ENCODE peak calls at places on chromosomes 7 and 10, in five cellular contexts. P, D, B, M and J are unnamed samples.

GRCh38 chr7:36283171-36283570 is 106.5 kb upstream of the ANLN start:
- DNase-seq in B (no peak), D (no peak), M (no peak), P (no peak), J (no peak)

GRCh38 chr7:69677054-69677847 is 79.0 kb downstream of the AUTS2 start:
- DNase-seq in B (no peak), D (peak), M (no peak), P (no peak), J (no peak)

GRCh38 chr10:101694674-101695403 is at the start of gene FBXW4:
- DNase-seq in B (peak), D (peak), P (peak), M (peak), J (peak)

GRCh38 chr10:86943316-86944030 is 13.9 kb downstream of the MMRN2 start:
- DNase-seq in D (no peak), B (peak), P (no peak), M (no peak), J (no peak)

GRCh38 chr7:44187636-44188416 is 1.4 kb downstream of the GCK start:
- DNase-seq in D (no peak), P (no peak), M (no peak), B (no peak), J (no peak)

GRCh38 chr10:26225322-26225721 is 8.7 kb downstream of the GAD2 start:
- DNase-seq in D (no peak), B (no peak), P (no peak), M (no peak), J (no peak)

GRCh38 chr7:55060690-55061414 is 42.0 kb downstream of the EGFR start:
- DNase-seq in B (no peak), P (no peak), M (no peak), D (no peak), J (peak)

GRCh38 chr7:108351715-108352114 is 104.5 kb downstream of the NRCAM start:
- DNase-seq in D (no peak), P (no peak), M (no peak), B (peak), J (no peak)

GRCh38 chr10:34320265-34320664 is 494.8 kb downstream of the PARD3 start:
- DNase-seq in P (no peak), D (no peak), B (no peak), M (no peak), J (no peak)

GRCh38 chr10:69994262-69994661 is 58.4 kb upstream of the MACROH2A2 start:
- DNase-seq in P (peak), D (peak), B (peak), M (peak), J (peak)

GRCh38 chr10:82037076-82037475 is 162.1 kb downstream of the NRG3 start:
- DNase-seq in M (no peak), P (no peak), B (no peak), D (no peak), J (no peak)

GRCh38 chr7:94509879-94510581 is 421 bp downstream of the CASD1 start:
- DNase-seq in D (peak), P (peak), B (peak), M (peak), J (peak)

GRCh38 chr7:96563409-96563808 is 146.2 kb downstream of the SEM1 start:
- DNase-seq in B (no peak), D (no peak), M (no peak), P (no peak), J (no peak)

GRCh38 chr7:127207806-127208205 is 44.9 kb downstream of the GRM8 start:
- DNase-seq in P (no peak), D (no peak), M (no peak), B (no peak), J (no peak)

GRCh38 chr7:66307591-66308215 is 102.6 kb downstream of the TPST1 start:
- DNase-seq in D (no peak), P (peak), M (no peak), B (peak), J (no peak)

GRCh38 chr10:75763652-75764051 is 332.2 kb downstream of the LRMDA start:
- DNase-seq in M (no peak), B (no peak), D (no peak), P (no peak), J (no peak)

GRCh38 chr7:139808401-139808800 is 20.7 kb upstream of the TBXAS1 start:
- DNase-seq in M (no peak), D (no peak), P (no peak), B (no peak), J (no peak)

GRCh38 chr10:69958232-69958902 is 94.3 kb upstream of the MACROH2A2 start:
- DNase-seq in P (peak), B (peak), D (peak), M (no peak), J (peak)

GRCh38 chr7:115015619-115016018 is 93.7 kb downstream of the MDFIC start:
- DNase-seq in M (peak), P (peak), D (no peak), B (peak), J (no peak)

GRCh38 chr7:27151341-27151944 is 940 bp downstream of the HOXA3 start:
- DNase-seq in B (peak), D (no peak), M (no peak), P (no peak), J (no peak)

GRCh38 chr7:146296028-146296427 is 179.4 kb downstream of the CNTNAP2 start:
- DNase-seq in D (no peak), P (no peak), M (no peak), B (no peak), J (no peak)

GRCh38 chr7:82945480-82945879 is 217.2 kb downstream of the PCLO start:
- DNase-seq in B (no peak), M (no peak), P (no peak), D (no peak), J (no peak)

GRCh38 chr10:131983780-131984179 is 2.1 kb upstream of the BNIP3 start:
- DNase-seq in B (peak), P (peak), M (no peak), D (no peak), J (no peak)

GRCh38 chr7:43148161-43148731 is 35.8 kb downstream of the HECW1 start:
- DNase-seq in D (no peak), B (no peak), M (no peak), P (no peak), J (peak)

GRCh38 chr10:110358869-110359629 is 54.3 kb upstream of the SMNDC1 start:
- DNase-seq in M (no peak), B (no peak), D (peak), P (no peak), J (no peak)

GRCh38 chr10:79270471-79271246 is 76.6 kb upstream of the PPIF start:
- DNase-seq in M (no peak), D (peak), P (no peak), B (no peak), J (no peak)

GRCh38 chr10:63681965-63682704 is 160.9 kb downstream of the REEP3 start:
- DNase-seq in D (no peak), M (no peak), B (no peak), P (peak), J (no peak)

GRCh38 chr10:124384142-124384541 is 34.6 kb downstream of the OAT start:
- DNase-seq in M (no peak), D (no peak), B (peak), P (no peak), J (no peak)

GRCh38 chr10:50592961-50593418 is 30.8 kb downstream of the SGMS1 start:
- DNase-seq in D (no peak), B (no peak), P (no peak), M (no peak), J (no peak)

GRCh38 chr7:94669773-94670495 is 14.0 kb upstream of the SGCE start:
- DNase-seq in M (no peak), B (peak), P (no peak), D (no peak), J (no peak)

GRCh38 chr10:11017575-11018425 is at the start of gene CELF2:
- DNase-seq in M (peak), P (peak), B (peak), D (no peak), J (peak)

GRCh38 chr7:46024263-46024916 is 103.3 kb upstream of the IGFBP3 start:
- DNase-seq in M (no peak), B (no peak), P (no peak), D (no peak), J (no peak)

GRCh38 chr10:132136689-132137088 is 50.1 kb upstream of the DPYSL4 start:
- DNase-seq in P (no peak), M (no peak), D (no peak), B (no peak), J (no peak)

GRCh38 chr10:56370217-56371113 is 9.4 kb upstream of the ZWINT start:
- DNase-seq in P (peak), D (peak), M (no peak), B (no peak), J (no peak)

GRCh38 chr10:28840954-28841353 is 163.6 kb downstream of the BAMBI start:
- DNase-seq in M (no peak), D (no peak), B (no peak), P (no peak), J (no peak)

GRCh38 chr10:66629976-66630375 is 295.9 kb upstream of the LRRTM3 start:
- DNase-seq in D (no peak), B (no peak), M (no peak), P (no peak), J (no peak)

GRCh38 chr10:111392910-111393309 is 316.1 kb downstream of the ADRA2A start:
- DNase-seq in B (no peak), M (no peak), D (no peak), P (no peak), J (no peak)

GRCh38 chr10:88952647-88953111 is at the start of gene ACTA2:
- DNase-seq in D (no peak), P (peak), B (peak), M (peak), J (no peak)
- H3K4me3 ChIP-seq in D (no peak), P (no peak), B (peak), M (peak), J (no peak)

DNA sequence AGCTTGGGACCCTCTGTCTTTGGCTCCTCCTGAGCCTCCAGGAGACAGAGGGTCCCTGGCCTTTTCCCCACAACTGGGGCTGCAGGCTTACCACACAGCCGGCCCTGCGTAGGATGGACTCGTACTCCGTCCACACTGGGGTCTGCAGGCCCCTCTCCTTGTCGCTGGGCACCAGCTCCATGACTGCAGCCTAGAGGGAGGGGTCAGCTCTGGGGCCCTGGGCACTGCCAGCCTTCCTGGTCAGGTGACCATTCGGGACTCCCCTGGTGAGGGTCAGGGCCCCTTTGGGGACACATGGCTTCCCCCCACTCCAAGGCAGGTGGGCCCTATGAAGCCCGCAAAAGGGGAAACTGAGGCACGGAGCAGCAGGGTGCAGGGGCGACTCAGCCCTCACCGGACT is 1.3 kb downstream of the FUOM start:
- DNase-seq in D (no peak), B (no peak), P (no peak), M (no peak), J (no peak)
- H3K4me3 ChIP-seq in D (peak), B (peak), P (no peak), M (no peak), J (no peak)

DNA sequence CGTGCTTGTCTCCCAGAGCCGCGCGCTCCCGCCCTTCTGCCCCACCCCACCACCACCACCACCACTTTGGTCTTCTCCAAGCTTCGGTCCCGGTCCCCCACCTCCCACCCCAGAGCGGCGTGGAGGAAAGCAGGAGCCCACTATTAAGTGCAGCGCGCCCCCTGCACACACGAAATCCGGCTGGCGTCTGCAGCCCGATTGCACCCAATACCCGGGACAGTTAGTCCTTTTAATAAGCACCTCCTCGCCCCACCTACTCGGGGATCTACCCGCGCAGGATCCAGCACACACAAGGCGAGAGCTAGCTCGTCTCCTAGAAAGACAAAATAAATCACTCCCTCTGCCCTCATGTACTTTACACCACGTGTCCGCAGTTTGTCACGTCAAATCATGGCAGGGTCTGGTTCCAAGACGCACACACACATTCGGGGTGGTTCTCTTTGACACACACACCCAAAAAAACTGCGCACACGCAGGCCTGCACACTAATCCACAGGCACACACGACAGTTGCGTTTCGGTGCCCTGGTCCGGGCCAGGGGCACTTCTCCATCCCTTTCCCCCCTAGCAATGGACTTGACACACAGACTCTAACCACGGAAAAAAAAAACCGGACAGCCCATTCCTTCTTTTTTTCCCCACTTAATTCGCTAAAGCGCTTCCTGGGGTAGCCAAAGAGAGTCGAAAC is 1.6 kb downstream of the SFMBT2 start:
- DNase-seq in M (peak), B (peak), P (peak), D (peak), J (peak)
- H3K4me3 ChIP-seq in M (peak), B (no peak), P (peak), D (peak), J (peak)

GRCh38 chr10:128123853-128124252 is 2.4 kb downstream of the MKI67 start:
- DNase-seq in P (no peak), B (no peak), M (no peak), D (no peak), J (no peak)
- H3K4me3 ChIP-seq in P (no peak), B (peak), M (no peak), D (peak), J (peak)

GRCh38 chr7:116726149-116726548 is 54.2 kb downstream of the MET start:
- DNase-seq in B (no peak), P (no peak), M (no peak), D (no peak), J (no peak)
- H3K4me3 ChIP-seq in B (no peak), P (no peak), M (no peak), D (no peak), J (no peak)

DNA sequence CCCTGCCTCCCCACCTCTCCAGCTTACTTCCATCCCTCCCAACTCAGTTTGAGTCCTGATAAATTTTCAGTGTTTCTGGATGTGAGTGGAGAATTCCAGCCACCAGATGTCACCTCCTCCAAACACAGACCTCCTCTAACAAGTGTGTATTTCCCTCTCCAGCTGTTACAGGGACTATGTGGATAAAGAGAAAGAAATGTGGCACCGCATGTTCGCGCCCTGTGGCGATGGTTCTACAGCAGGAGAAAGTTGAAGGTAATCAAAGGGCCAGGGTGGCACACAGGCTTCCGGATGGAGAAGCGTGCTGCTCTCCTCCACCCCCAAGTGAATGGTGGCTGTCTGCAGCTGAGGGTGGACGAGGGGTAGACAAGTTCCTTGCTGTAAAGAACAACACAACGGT is 14.7 kb downstream of the FKBP6 start:
- DNase-seq in P (peak), D (no peak), B (peak), M (no peak), J (peak)
- H3K4me3 ChIP-seq in P (no peak), D (no peak), B (peak), M (no peak), J (no peak)

GRCh38 chr7:92295391-92295790 is 49.6 kb downstream of the ANKIB1 start:
- DNase-seq in D (no peak), P (no peak), M (no peak), B (no peak), J (no peak)
- H3K4me3 ChIP-seq in D (no peak), P (no peak), M (no peak), B (no peak), J (no peak)

GRCh38 chr10:113844091-113844490 is 9.8 kb downstream of the DCLRE1A start:
- DNase-seq in D (peak), P (no peak), M (no peak), B (no peak), J (no peak)
- H3K4me3 ChIP-seq in D (no peak), P (no peak), M (no peak), B (no peak), J (no peak)

DNA sequence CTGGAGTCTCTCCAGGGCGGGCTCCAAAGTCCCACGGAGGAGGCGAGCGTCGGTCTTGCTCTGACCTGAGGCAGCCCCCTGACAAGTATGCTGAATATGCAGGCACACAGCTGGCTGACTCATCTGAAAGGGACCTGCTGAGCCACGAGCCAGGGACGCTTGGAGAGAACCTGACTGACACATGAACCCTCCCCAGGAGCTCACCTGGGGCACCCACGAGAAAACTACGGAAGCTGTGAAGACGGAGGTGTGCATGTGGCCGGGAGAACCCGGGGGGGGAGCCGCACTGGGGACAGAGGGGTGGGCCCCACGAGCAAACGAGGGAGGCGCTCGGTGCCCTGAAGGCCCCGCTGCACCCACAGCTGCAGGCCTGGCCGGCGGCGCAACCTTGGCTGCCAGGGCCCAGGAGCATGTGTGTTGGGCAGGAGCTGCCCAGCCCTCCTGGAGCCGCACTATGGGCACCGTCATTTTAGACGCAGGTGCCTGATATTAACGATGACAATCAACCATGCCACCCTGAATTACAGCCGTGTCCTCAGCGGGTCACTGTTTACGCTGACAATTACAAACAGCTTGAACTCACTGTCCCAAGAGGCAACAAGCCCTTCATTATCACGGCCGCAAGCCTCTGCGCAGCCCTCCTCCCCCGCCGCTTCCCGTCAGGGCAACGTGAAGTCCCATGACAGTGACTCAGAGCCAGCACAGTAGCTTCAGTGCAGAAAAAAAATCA is 64.7 kb downstream of the DIP2C start:
- DNase-seq in D (peak), P (peak), M (peak), B (peak), J (peak)
- H3K4me3 ChIP-seq in D (no peak), P (no peak), M (no peak), B (peak), J (peak)

GRCh38 chr7:151381083-151381332 is 28.8 kb downstream of the WDR86 start:
- DNase-seq in B (no peak), M (no peak), D (peak), P (no peak), J (no peak)
- H3K4me3 ChIP-seq in B (no peak), M (no peak), D (no peak), P (no peak), J (no peak)